ENCODE peak calls at places on chromosomes 13 and 19, in six cellular contexts. One of them, this sample, is unnamed.

GRCh38 chr13:34369925-34370324 is 552.0 kb downstream of the RFC3 start:
- DNase-seq in progenitor cell of endocrine pancreas: no peak
- DNase-seq in mesothelial cell of epicardium: no peak
- DNase-seq in fibroblast of pulmonary artery: no peak
- DNase-seq in AG04449: no peak
- DNase-seq in HFF-Myc: no peak
- DNase-seq in this sample: no peak

GRCh38 chr13:26923824-26924605 is 163.4 kb upstream of the GPR12 start:
- DNase-seq in progenitor cell of endocrine pancreas: no peak
- DNase-seq in mesothelial cell of epicardium: no peak
- DNase-seq in fibroblast of pulmonary artery: peak; percentile 80
- DNase-seq in AG04449: no peak
- DNase-seq in HFF-Myc: peak; percentile 30
- DNase-seq in this sample: no peak

GRCh38 chr19:12676928-12677327 is 4.8 kb downstream of the DHPS start:
- DNase-seq in progenitor cell of endocrine pancreas: no peak
- DNase-seq in mesothelial cell of epicardium: no peak
- DNase-seq in fibroblast of pulmonary artery: no peak
- DNase-seq in AG04449: no peak
- DNase-seq in HFF-Myc: no peak
- DNase-seq in this sample: no peak

GRCh38 chr13:29049524-29049923 is 229.4 kb downstream of the MTUS2 start:
- DNase-seq in progenitor cell of endocrine pancreas: no peak
- DNase-seq in mesothelial cell of epicardium: no peak
- DNase-seq in fibroblast of pulmonary artery: no peak
- DNase-seq in AG04449: no peak
- DNase-seq in HFF-Myc: no peak
- DNase-seq in this sample: no peak

GRCh38 chr19:13037718-13038117 is 42.4 kb downstream of the NFIX start:
- DNase-seq in progenitor cell of endocrine pancreas: no peak
- DNase-seq in mesothelial cell of epicardium: no peak
- DNase-seq in fibroblast of pulmonary artery: no peak
- DNase-seq in AG04449: no peak
- DNase-seq in HFF-Myc: no peak
- DNase-seq in this sample: no peak

GRCh38 chr19:54431255-54431838 is 16.1 kb downstream of the TTYH1 start:
- DNase-seq in progenitor cell of endocrine pancreas: no peak
- DNase-seq in mesothelial cell of epicardium: no peak
- DNase-seq in fibroblast of pulmonary artery: peak; percentile 41
- DNase-seq in AG04449: no peak
- DNase-seq in HFF-Myc: no peak
- DNase-seq in this sample: no peak

GRCh38 chr13:36850790-36851438 is 31.9 kb downstream of the RFXAP start:
- DNase-seq in progenitor cell of endocrine pancreas: no peak
- DNase-seq in mesothelial cell of epicardium: no peak
- DNase-seq in fibroblast of pulmonary artery: peak; percentile 13
- DNase-seq in AG04449: no peak
- DNase-seq in HFF-Myc: no peak
- DNase-seq in this sample: no peak

GRCh38 chr13:30730526-30730925 is 4.8 kb upstream of the ALOX5AP start:
- DNase-seq in progenitor cell of endocrine pancreas: no peak
- DNase-seq in mesothelial cell of epicardium: no peak
- DNase-seq in fibroblast of pulmonary artery: no peak
- DNase-seq in AG04449: no peak
- DNase-seq in HFF-Myc: no peak
- DNase-seq in this sample: no peak

GRCh38 chr13:70162141-70162540 is 53.9 kb upstream of the KLHL1 start:
- DNase-seq in progenitor cell of endocrine pancreas: no peak
- DNase-seq in mesothelial cell of epicardium: no peak
- DNase-seq in fibroblast of pulmonary artery: no peak
- DNase-seq in AG04449: no peak
- DNase-seq in HFF-Myc: no peak
- DNase-seq in this sample: no peak

GRCh38 chr19:6822311-6822670 is 49.8 kb downstream of the VAV1 start:
- DNase-seq in progenitor cell of endocrine pancreas: no peak
- DNase-seq in mesothelial cell of epicardium: no peak
- DNase-seq in fibroblast of pulmonary artery: no peak
- DNase-seq in AG04449: no peak
- DNase-seq in HFF-Myc: no peak
- DNase-seq in this sample: no peak

GRCh38 chr19:49165865-49166301 is 8.3 kb downstream of the TRPM4 start:
- DNase-seq in progenitor cell of endocrine pancreas: no peak
- DNase-seq in mesothelial cell of epicardium: no peak
- DNase-seq in fibroblast of pulmonary artery: no peak
- DNase-seq in AG04449: no peak
- DNase-seq in HFF-Myc: no peak
- DNase-seq in this sample: no peak

GRCh38 chr13:44768233-44768632 is 192.1 kb upstream of the TSC22D1 start:
- DNase-seq in progenitor cell of endocrine pancreas: no peak
- DNase-seq in mesothelial cell of epicardium: no peak
- DNase-seq in fibroblast of pulmonary artery: peak; percentile 54
- DNase-seq in AG04449: no peak
- DNase-seq in HFF-Myc: no peak
- DNase-seq in this sample: no peak

GRCh38 chr13:113050856-113051431 is 54.6 kb upstream of the F7 start:
- DNase-seq in progenitor cell of endocrine pancreas: no peak
- DNase-seq in mesothelial cell of epicardium: no peak
- DNase-seq in fibroblast of pulmonary artery: no peak
- DNase-seq in AG04449: no peak
- DNase-seq in HFF-Myc: no peak
- DNase-seq in this sample: no peak

GRCh38 chr13:104816716-104817115 is 1718.7 kb downstream of the EFNB2 start:
- DNase-seq in progenitor cell of endocrine pancreas: no peak
- DNase-seq in mesothelial cell of epicardium: no peak
- DNase-seq in fibroblast of pulmonary artery: no peak
- DNase-seq in AG04449: no peak
- DNase-seq in HFF-Myc: no peak
- DNase-seq in this sample: no peak

GRCh38 chr19:6108721-6109633 is 1.3 kb downstream of the RFX2 start:
- DNase-seq in progenitor cell of endocrine pancreas: no peak
- DNase-seq in mesothelial cell of epicardium: no peak
- DNase-seq in fibroblast of pulmonary artery: peak; percentile 75
- DNase-seq in AG04449: no peak
- DNase-seq in HFF-Myc: no peak
- DNase-seq in this sample: peak; percentile 47

GRCh38 chr19:38727868-38728660 is 16.2 kb downstream of the CAPN12 start:
- DNase-seq in progenitor cell of endocrine pancreas: no peak
- DNase-seq in mesothelial cell of epicardium: no peak
- DNase-seq in fibroblast of pulmonary artery: peak; percentile 89
- DNase-seq in AG04449: no peak
- DNase-seq in HFF-Myc: no peak
- DNase-seq in this sample: no peak

GRCh38 chr13:33251131-33251629 is 34.4 kb downstream of the STARD13 start:
- DNase-seq in progenitor cell of endocrine pancreas: no peak
- DNase-seq in mesothelial cell of epicardium: no peak
- DNase-seq in fibroblast of pulmonary artery: peak; percentile 91
- DNase-seq in AG04449: peak; percentile 83
- DNase-seq in HFF-Myc: peak; percentile 97
- DNase-seq in this sample: no peak

GRCh38 chr13:48839171-48839570 is 136.5 kb upstream of the FNDC3A start:
- DNase-seq in progenitor cell of endocrine pancreas: no peak
- DNase-seq in mesothelial cell of epicardium: no peak
- DNase-seq in fibroblast of pulmonary artery: peak; percentile 45
- DNase-seq in AG04449: no peak
- DNase-seq in HFF-Myc: no peak
- DNase-seq in this sample: no peak

GRCh38 chr19:33402421-33403220 is 29.1 kb downstream of the CEBPG start:
- DNase-seq in progenitor cell of endocrine pancreas: no peak
- DNase-seq in mesothelial cell of epicardium: no peak
- DNase-seq in fibroblast of pulmonary artery: no peak
- DNase-seq in AG04449: no peak
- DNase-seq in HFF-Myc: no peak
- DNase-seq in this sample: no peak

GRCh38 chr13:40598599-40598998 is 67.8 kb downstream of the FOXO1 start:
- DNase-seq in progenitor cell of endocrine pancreas: no peak
- DNase-seq in mesothelial cell of epicardium: no peak
- DNase-seq in fibroblast of pulmonary artery: no peak
- DNase-seq in AG04449: no peak
- DNase-seq in HFF-Myc: no peak
- DNase-seq in this sample: no peak

DNA sequence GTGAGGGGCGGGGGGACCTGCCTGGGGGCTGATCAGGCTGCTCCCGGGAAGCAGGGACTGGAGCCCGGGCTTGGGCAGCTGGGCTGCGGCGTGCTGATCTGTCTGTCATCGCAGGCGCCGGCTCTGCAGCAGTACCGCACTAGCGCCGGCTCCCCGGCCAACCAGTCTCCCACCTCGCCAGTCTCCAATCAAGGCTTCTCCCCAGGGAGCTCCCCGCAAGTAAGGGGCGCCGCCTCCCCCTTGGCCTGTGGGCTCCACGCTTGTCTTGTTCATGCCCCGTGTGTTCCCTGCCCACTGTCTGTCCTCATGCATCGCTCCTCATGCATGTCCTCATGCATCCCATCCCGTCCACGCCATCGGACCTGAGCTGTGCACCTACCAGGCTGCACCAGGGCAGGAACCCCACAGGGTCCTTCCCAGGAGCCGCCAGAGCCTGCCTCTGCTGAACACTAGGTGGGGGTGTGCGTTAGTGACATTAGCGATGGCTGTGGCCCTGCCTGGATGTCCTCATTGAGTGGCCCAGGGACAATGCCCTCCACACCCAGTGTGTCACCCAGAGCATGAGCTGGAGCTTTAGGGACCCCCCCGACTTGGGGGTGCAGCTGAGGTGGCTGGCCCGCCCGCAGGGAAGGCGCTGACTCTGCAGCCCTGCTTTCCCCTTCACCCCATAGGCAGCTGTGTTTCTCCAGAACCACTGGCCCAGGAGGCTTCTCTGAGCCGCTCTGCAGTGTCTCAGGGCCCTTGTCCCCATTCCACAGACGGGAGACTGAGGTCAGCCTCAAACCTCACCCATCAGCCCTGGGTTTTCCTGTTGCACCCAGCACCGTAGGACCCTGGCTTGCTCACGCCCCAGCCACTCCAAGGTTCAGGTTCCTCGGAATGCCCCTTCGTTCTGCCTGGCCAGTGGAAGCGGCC is 19.5 kb downstream of the COMP start:
- DNase-seq in progenitor cell of endocrine pancreas: no peak
- DNase-seq in mesothelial cell of epicardium: no peak
- DNase-seq in fibroblast of pulmonary artery: no peak
- DNase-seq in AG04449: no peak
- DNase-seq in HFF-Myc: no peak
- DNase-seq in this sample: no peak
- TF ChIP-seq CTCF in progenitor cell of endocrine pancreas: peak; percentile 46
- TF ChIP-seq CTCF in mesothelial cell of epicardium: no peak
- TF ChIP-seq CTCF in fibroblast of pulmonary artery: peak; percentile 30
- TF ChIP-seq CTCF in AG04449: peak; percentile 23
- TF ChIP-seq CTCF in HFF-Myc: peak; percentile 44
- TF ChIP-seq CTCF in this sample: no peak

DNA sequence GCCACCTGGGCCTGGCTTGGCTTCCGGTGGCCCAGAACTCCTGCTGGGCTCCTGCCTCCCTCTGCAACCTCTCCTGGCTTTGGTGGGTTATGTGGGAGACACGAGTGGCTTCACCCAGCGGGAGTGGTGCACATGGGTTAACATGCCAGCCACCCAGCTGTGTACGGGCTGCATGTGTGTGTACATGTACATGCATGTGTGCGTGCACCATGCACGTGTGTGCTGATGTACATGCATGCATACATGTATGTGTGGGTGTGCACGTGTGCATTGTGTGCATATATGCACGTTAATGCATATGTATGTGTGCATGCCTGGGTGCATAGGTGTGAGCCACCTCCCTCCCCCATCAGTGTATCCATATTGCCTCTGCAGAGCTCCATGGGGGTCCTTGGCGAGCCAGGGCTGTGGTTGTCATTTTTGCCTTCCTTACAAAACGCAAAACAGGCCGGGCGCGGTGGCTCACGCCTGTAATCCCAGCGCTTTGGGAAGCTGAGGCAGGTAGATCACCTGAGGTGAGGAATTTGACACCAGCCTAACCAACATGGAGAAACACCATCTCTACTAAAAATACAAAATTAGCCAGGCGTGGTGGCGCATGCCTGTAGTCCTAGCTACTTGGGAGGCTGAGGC is 12.5 kb downstream of the GNA11 start:
- DNase-seq in progenitor cell of endocrine pancreas: no peak
- DNase-seq in mesothelial cell of epicardium: no peak
- DNase-seq in fibroblast of pulmonary artery: no peak
- DNase-seq in AG04449: no peak
- DNase-seq in HFF-Myc: no peak
- DNase-seq in this sample: no peak
- TF ChIP-seq CTCF in progenitor cell of endocrine pancreas: no peak
- TF ChIP-seq CTCF in mesothelial cell of epicardium: no peak
- TF ChIP-seq CTCF in fibroblast of pulmonary artery: no peak
- TF ChIP-seq CTCF in AG04449: no peak
- TF ChIP-seq CTCF in HFF-Myc: no peak
- TF ChIP-seq CTCF in this sample: no peak

DNA sequence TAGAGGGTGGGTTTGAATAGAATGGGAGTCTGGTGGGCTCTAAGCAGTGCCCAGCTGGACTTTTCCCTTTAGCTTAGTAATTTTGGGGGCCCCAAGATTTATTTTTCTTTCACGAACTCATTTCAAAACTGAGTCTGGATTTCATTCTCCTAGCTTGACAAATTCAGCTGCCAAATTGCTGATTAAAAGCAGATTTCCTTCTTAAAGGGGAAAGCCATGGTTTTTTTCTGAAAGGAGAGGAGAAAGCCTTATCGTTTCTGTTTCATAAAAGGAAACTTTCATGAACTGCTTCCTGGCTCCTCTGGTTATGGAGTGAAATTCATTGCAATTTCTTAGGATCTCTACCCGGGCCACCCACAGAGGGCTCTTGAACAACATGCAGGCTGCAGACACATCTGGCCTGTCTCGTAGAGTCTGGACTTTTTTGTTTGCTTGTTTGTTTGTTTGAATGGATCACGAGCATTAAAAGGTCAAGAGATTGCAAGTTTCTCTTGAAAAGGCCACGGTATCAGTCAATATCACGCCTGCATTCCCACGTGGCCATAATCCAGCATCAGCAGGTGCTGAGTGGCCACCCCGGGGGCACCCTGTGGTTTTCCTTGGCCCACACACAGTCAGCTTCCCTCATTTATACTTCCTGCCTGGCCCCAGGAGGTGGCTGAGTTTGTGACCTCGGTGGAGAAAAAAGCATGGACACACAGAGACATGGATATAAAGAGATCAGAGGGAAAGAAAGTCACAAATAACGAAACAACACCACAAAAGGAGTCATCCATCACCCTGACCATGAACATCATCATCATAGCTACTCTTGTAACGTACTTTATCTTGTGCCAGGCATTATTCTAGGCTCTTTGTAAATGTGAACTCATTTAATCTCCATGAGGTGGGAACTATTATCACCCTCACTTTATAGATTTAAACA is 10.5 kb upstream of the KLK4 start:
- DNase-seq in progenitor cell of endocrine pancreas: no peak
- DNase-seq in mesothelial cell of epicardium: no peak
- DNase-seq in fibroblast of pulmonary artery: no peak
- DNase-seq in AG04449: no peak
- DNase-seq in HFF-Myc: no peak
- DNase-seq in this sample: no peak
- TF ChIP-seq CTCF in progenitor cell of endocrine pancreas: no peak
- TF ChIP-seq CTCF in mesothelial cell of epicardium: no peak
- TF ChIP-seq CTCF in fibroblast of pulmonary artery: no peak
- TF ChIP-seq CTCF in AG04449: no peak
- TF ChIP-seq CTCF in HFF-Myc: no peak
- TF ChIP-seq CTCF in this sample: no peak

DNA sequence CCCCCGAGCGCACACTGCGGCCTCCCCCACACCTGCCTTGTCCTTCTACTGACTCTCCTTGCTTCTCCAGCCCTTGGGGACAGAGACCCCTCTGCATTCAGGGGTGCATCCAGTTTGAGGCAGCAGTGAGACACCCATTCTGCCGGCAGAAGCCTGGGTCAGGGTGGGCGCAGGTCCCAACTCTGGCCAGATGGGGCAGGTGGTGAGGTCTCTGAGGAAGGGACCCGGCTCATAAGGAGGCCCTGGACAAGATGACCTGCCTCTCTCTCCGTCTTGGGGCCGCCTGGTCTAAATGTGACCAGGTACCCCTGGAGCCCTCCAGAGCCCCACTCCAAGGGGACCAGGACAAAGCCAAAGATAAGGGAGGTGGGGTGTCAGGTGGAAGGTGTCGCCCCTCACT is 6.1 kb downstream of the CHERP start:
- DNase-seq in progenitor cell of endocrine pancreas: no peak
- DNase-seq in mesothelial cell of epicardium: no peak
- DNase-seq in fibroblast of pulmonary artery: no peak
- DNase-seq in AG04449: no peak
- DNase-seq in HFF-Myc: no peak
- DNase-seq in this sample: no peak
- TF ChIP-seq CTCF in progenitor cell of endocrine pancreas: no peak
- TF ChIP-seq CTCF in mesothelial cell of epicardium: no peak
- TF ChIP-seq CTCF in fibroblast of pulmonary artery: no peak
- TF ChIP-seq CTCF in AG04449: no peak
- TF ChIP-seq CTCF in HFF-Myc: no peak
- TF ChIP-seq CTCF in this sample: no peak